ENCODE peak calls at places on chromosome 13, in eight cellular contexts. U, L, T, A, W, D, C and F are unnamed samples.

GRCh38 chr13:80341771-80342271 is 895 bp upstream of the SPRY2 start:
- DNase-seq in U (peak; percentile 89), L (peak; percentile 77), T (peak; percentile 80), A (no peak), W (peak; percentile 41), D (no peak), C (peak; percentile 68), F (no peak)

GRCh38 chr13:109146912-109147624 is 517.7 kb downstream of the MYO16 start:
- DNase-seq in U (no peak), L (no peak), T (peak; percentile 45), A (peak; percentile 67), W (peak; percentile 95), D (no peak), C (no peak), F (no peak)

GRCh38 chr13:51814825-51815650 is 11.1 kb upstream of the DHRS12 start:
- DNase-seq in U (peak; percentile 76), L (peak; percentile 89), T (peak; percentile 79), A (peak; percentile 60), W (peak; percentile 79), D (peak; percentile 90), C (peak; percentile 75), F (peak; percentile 69)

GRCh38 chr13:37173214-37173613 is 67.8 kb upstream of the CSNK1A1L start:
- DNase-seq in U (no peak), L (peak; percentile 28), T (no peak), A (no peak), W (no peak), D (no peak), C (no peak), F (no peak)

GRCh38 chr13:89925107-89925506 is 1422.4 kb upstream of the MIR17HG start:
- DNase-seq in U (peak; percentile 57), L (peak; percentile 72), T (peak; percentile 37), A (peak; percentile 10), W (peak; percentile 53), D (no peak), C (peak; percentile 31), F (no peak)

GRCh38 chr13:75364131-75364713 is 117.7 kb downstream of the TBC1D4 start:
- DNase-seq in U (no peak), L (no peak), T (no peak), A (no peak), W (peak; percentile 85), D (no peak), C (peak; percentile 18), F (no peak)

GRCh38 chr13:62119739-62120700 is 704.4 kb upstream of the PCDH20 start:
- DNase-seq in U (peak; percentile 15), L (peak; percentile 43), T (peak; percentile 17), A (peak; percentile 10), W (peak; percentile 31), D (peak; percentile 63), C (peak; percentile 30), F (peak; percentile 35)

GRCh38 chr13:20369886-20370361 is 137.8 kb upstream of the GJB6 start:
- DNase-seq in U (no peak), L (no peak), T (no peak), A (no peak), W (peak; percentile 97), D (no peak), C (no peak), F (no peak)

GRCh38 chr13:79440958-79441553 is 35.0 kb upstream of the RBM26 start:
- DNase-seq in U (no peak), L (no peak), T (no peak), A (no peak), W (no peak), D (no peak), C (no peak), F (no peak)

GRCh38 chr13:90787007-90787406 is 560.5 kb upstream of the MIR17HG start:
- DNase-seq in U (no peak), L (no peak), T (no peak), A (no peak), W (no peak), D (no peak), C (no peak), F (no peak)

GRCh38 chr13:30373727-30374126 is 48.6 kb upstream of the UBE2L5 start:
- DNase-seq in U (no peak), L (no peak), T (no peak), A (no peak), W (no peak), D (peak; percentile 74), C (no peak), F (peak; percentile 58)

GRCh38 chr13:30576528-30576927 is 41.2 kb upstream of the USPL1 start:
- DNase-seq in U (no peak), L (no peak), T (no peak), A (no peak), W (peak; percentile 27), D (no peak), C (peak; percentile 36), F (no peak)

GRCh38 chr13:72437458-72437857 is 290.0 kb downstream of the MZT1 start:
- DNase-seq in U (no peak), L (no peak), T (no peak), A (no peak), W (peak; percentile 21), D (no peak), C (no peak), F (no peak)

GRCh38 chr13:59157181-59157580 is 1006.5 kb downstream of the DIAPH3 start:
- DNase-seq in U (no peak), L (no peak), T (no peak), A (no peak), W (no peak), D (no peak), C (no peak), F (no peak)

GRCh38 chr13:30869491-30869890 is 36.6 kb upstream of the MEDAG start:
- DNase-seq in U (no peak), L (no peak), T (no peak), A (no peak), W (no peak), D (no peak), C (no peak), F (no peak)

GRCh38 chr13:110372676-110373075 is 65.6 kb downstream of the COL4A2 start:
- DNase-seq in U (no peak), L (no peak), T (no peak), A (no peak), W (no peak), D (no peak), C (no peak), F (no peak)

GRCh38 chr13:74274946-74275345 is 140.7 kb upstream of the KLF12 start:
- DNase-seq in U (no peak), L (no peak), T (no peak), A (no peak), W (no peak), D (no peak), C (no peak), F (no peak)

GRCh38 chr13:82976499-82976898 is 905.8 kb downstream of the SLITRK1 start:
- DNase-seq in U (no peak), L (no peak), T (no peak), A (no peak), W (peak; percentile 2), D (no peak), C (no peak), F (no peak)

GRCh38 chr13:48532146-48532472 is 771 bp downstream of the RCBTB2 start:
- DNase-seq in U (peak; percentile 63), L (no peak), T (no peak), A (no peak), W (peak; percentile 35), D (no peak), C (peak; percentile 53), F (peak; percentile 19)

GRCh38 chr13:101360525-101360924 is 55.8 kb downstream of the NALCN start:
- DNase-seq in U (no peak), L (no peak), T (no peak), A (no peak), W (peak; percentile 63), D (no peak), C (no peak), F (no peak)

GRCh38 chr13:72166102-72166660 is 299.2 kb upstream of the DACH1 start:
- DNase-seq in U (no peak), L (no peak), T (no peak), A (no peak), W (peak; percentile 62), D (no peak), C (no peak), F (no peak)

GRCh38 chr13:54699831-54700230 is 1671.2 kb downstream of the OLFM4 start:
- DNase-seq in U (no peak), L (no peak), T (no peak), A (no peak), W (no peak), D (no peak), C (no peak), F (no peak)

GRCh38 chr13:113437408-113438010 is 15.8 kb downstream of the ADPRHL1 start:
- DNase-seq in U (no peak), L (no peak), T (no peak), A (no peak), W (no peak), D (no peak), C (no peak), F (no peak)
- TF ChIP-seq EZH2phosphoT487 in U (no peak), L (no peak), T (no peak), A (no peak), W (no peak), D (no peak), C (no peak), F (no peak)

GRCh38 chr13:39600766-39601165 is 2.2 kb downstream of the LHFPL6 start:
- DNase-seq in U (peak; percentile 62), L (peak; percentile 70), T (no peak), A (no peak), W (no peak), D (peak; percentile 66), C (no peak), F (no peak)
- TF ChIP-seq CTCF in U (peak; percentile 48), L (peak; percentile 89), T (peak; percentile 20), A (no peak), W (peak; percentile 12), D (peak; percentile 77), C (no peak), F (no peak)

GRCh38 chr13:102830646-102831045 is 15.2 kb upstream of the ERCC5 start:
- DNase-seq in U (no peak), L (peak; percentile 7), T (no peak), A (no peak), W (peak; percentile 50), D (no peak), C (peak; percentile 54), F (no peak)
- TF ChIP-seq EZH2phosphoT487 in U (no peak), L (no peak), T (no peak), A (no peak), W (no peak), D (no peak), C (no peak), F (no peak)

DNA sequence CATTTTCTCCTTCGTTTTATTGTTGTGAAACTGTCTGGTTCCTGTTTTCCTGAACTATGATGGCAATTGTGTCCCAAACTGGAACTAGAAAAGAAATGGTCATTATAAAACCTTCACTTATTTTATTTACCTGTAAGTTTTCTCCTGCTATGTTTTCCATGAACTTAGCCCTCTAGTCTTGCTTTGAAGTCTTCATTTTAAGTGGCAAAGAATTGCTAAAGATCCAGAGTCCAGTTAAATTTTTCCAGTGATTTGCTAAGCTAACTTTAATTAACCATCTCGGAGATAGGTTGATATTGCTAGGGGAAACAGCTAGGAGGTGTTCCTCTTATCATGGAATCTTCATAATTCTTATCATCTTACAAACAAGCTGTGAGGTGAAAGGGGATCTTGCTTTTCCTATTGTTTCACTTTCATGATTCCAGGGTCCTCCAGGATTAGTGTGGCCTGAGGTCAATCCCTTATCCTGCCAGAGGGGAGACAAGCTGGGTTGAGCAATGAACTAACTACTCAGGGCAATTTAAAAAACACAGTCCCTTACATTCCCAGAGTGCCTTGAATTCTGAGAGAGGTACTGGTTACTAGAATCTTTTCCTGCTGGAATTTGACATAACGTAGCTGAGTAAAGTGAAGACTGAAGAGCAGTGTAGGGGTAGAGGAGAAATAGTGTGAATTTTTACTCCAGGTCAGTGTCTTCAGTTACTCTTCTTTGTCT is 112.5 kb downstream of the ESD start:
- DNase-seq in U (peak; percentile 69), L (peak; percentile 87), T (no peak), A (no peak), W (no peak), D (no peak), C (no peak), F (no peak)
- TF ChIP-seq CTCF in U (peak; percentile 18), L (no peak), T (no peak), A (no peak), W (no peak), D (no peak), C (no peak), F (no peak)